ENCODE peak calls at places on chromosomes 16 and 17, in seven cellular contexts. R, W, B, E, I, C and J are unnamed samples. For H3K4me1, the result is how much of the 10 kb centered on the place peaks cover.

GRCh38 chr16:2897110-2897509 is 14.1 kb downstream of the FLYWCH2 start:
- DNase-seq in R (no peak), W (no peak), B (no peak), E (no peak), I (peak), C (no peak), J (no peak)

GRCh38 chr16:17194190-17194780 is 276.5 kb downstream of the XYLT1 start:
- DNase-seq in R (no peak), W (peak), B (peak), E (no peak), I (peak), C (peak), J (no peak)

GRCh38 chr17:40993856-40994255 is at the start of gene KRTAP3-3:
- DNase-seq in R (no peak), W (no peak), B (no peak), E (no peak), I (no peak), C (no peak), J (no peak)

GRCh38 chr17:42399948-42400843 is 12.0 kb upstream of the STAT3 start:
- DNase-seq in R (no peak), W (no peak), B (no peak), E (no peak), I (no peak), C (no peak), J (peak)

GRCh38 chr17:17084317-17084835 is 42.1 kb downstream of the MPRIP start:
- DNase-seq in R (no peak), W (no peak), B (no peak), E (no peak), I (no peak), C (no peak), J (peak)

GRCh38 chr17:45371414-45372324 is 54.8 kb upstream of the MAP3K14 start:
- DNase-seq in R (peak), W (peak), B (peak), E (peak), I (peak), C (peak), J (peak)

GRCh38 chr17:27762527-27763305 is 37.6 kb downstream of the NOS2 start:
- DNase-seq in R (peak), W (no peak), B (no peak), E (no peak), I (peak), C (no peak), J (no peak)

GRCh38 chr16:69309316-69309715 is 1.8 kb upstream of the VPS4A start:
- DNase-seq in R (peak), W (no peak), B (no peak), E (no peak), I (no peak), C (no peak), J (no peak)

GRCh38 chr17:27985736-27986394 is 56.6 kb upstream of the NLK start:
- DNase-seq in R (peak), W (no peak), B (no peak), E (no peak), I (no peak), C (no peak), J (no peak)

GRCh38 chr17:68627956-68628355 is 26.8 kb upstream of the FAM20A start:
- DNase-seq in R (no peak), W (peak), B (peak), E (no peak), I (no peak), C (no peak), J (no peak)

GRCh38 chr16:79286646-79287423 is 313.7 kb downstream of the MAF start:
- DNase-seq in R (no peak), W (no peak), B (peak), E (no peak), I (no peak), C (peak), J (peak)

GRCh38 chr16:77775911-77776909 is 12.2 kb upstream of the VAT1L start:
- DNase-seq in R (no peak), W (no peak), B (no peak), E (no peak), I (peak), C (no peak), J (peak)

GRCh38 chr17:43814714-43815113 is 18.2 kb downstream of the MPP3 start:
- DNase-seq in R (peak), W (no peak), B (no peak), E (no peak), I (peak), C (no peak), J (no peak)

GRCh38 chr16:85859818-85860125 is 39.2 kb upstream of the IRF8 start:
- DNase-seq in R (no peak), W (no peak), B (no peak), E (no peak), I (no peak), C (no peak), J (no peak)
- TF ChIP-seq POLR2A in R (no peak), W (no peak), B (no peak), E (no peak), I (no peak), C (no peak), J (no peak)

GRCh38 chr17:37818689-37819088 is 73.8 kb upstream of the HNF1B start:
- DNase-seq in R (no peak), W (no peak), B (peak), E (no peak), I (peak), C (peak), J (peak)

GRCh38 chr17:37820313-37821024 is 75.6 kb upstream of the HNF1B start:
- DNase-seq in R (no peak), W (no peak), B (no peak), E (no peak), I (no peak), C (no peak), J (no peak)

GRCh38 chr17:37824534-37825485 is 80.0 kb upstream of the HNF1B start:
- DNase-seq in R (peak), W (no peak), B (no peak), E (no peak), I (peak), C (no peak), J (peak)

GRCh38 chr17:37816951-37817350 is 72.1 kb upstream of the HNF1B start:
- DNase-seq in R (no peak), W (no peak), B (no peak), E (no peak), I (peak), C (peak), J (no peak)

DNA sequence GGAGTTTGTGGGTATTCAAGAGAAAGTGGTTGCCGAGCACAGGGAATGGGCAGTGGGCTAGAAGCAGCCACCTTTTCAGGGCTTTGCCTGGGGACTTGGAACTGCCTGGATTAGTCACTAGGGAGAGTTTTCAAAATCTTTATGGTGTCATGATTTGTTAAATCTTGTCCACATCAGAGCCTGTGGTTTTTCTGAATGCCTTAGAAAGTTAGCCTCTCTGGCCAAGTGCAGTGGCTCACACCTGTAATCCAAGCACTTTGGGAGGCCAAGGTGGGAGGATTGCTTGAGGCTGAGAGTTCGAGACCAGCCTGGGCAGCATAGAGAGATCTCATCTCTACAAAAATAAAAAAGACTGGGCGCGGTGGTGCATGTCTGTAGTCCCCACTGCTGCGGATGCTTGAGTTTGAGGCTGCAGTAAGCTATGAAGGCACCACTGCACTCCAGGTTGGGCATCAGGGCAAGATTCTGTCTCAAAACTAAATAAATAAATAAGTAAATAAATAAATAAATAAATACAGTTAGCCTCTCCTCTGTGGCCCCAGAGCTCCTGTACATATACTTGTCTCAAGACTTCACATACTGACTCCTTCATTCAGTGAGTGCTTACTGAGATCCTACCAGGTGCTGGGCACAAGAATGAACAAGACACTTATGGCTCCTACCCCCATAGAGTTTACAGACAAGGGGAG is 76.3 kb upstream of the HNF1B start:
- DNase-seq in R (no peak), W (no peak), B (no peak), E (no peak), I (peak), C (no peak), J (no peak)
- H3K4me1 ChIP-seq in R (under half), W (under half), B (under half), E (under half), I (under half), C (under half), J (under half)

GRCh38 chr17:76080207-76080933 is 1.4 kb downstream of the ZACN start:
- DNase-seq in R (no peak), W (no peak), B (no peak), E (no peak), I (no peak), C (no peak), J (no peak)

GRCh38 chr17:76079577-76080206 is 710 bp downstream of the ZACN start:
- DNase-seq in R (no peak), W (no peak), B (no peak), E (no peak), I (no peak), C (no peak), J (no peak)

GRCh38 chr17:76077582-76078110 is 1.3 kb upstream of the ZACN start:
- DNase-seq in R (no peak), W (no peak), B (no peak), E (no peak), I (no peak), C (no peak), J (no peak)

GRCh38 chr17:76080934-76081287 is 1.9 kb downstream of the ZACN start:
- DNase-seq in R (no peak), W (no peak), B (no peak), E (no peak), I (no peak), C (no peak), J (no peak)

DNA sequence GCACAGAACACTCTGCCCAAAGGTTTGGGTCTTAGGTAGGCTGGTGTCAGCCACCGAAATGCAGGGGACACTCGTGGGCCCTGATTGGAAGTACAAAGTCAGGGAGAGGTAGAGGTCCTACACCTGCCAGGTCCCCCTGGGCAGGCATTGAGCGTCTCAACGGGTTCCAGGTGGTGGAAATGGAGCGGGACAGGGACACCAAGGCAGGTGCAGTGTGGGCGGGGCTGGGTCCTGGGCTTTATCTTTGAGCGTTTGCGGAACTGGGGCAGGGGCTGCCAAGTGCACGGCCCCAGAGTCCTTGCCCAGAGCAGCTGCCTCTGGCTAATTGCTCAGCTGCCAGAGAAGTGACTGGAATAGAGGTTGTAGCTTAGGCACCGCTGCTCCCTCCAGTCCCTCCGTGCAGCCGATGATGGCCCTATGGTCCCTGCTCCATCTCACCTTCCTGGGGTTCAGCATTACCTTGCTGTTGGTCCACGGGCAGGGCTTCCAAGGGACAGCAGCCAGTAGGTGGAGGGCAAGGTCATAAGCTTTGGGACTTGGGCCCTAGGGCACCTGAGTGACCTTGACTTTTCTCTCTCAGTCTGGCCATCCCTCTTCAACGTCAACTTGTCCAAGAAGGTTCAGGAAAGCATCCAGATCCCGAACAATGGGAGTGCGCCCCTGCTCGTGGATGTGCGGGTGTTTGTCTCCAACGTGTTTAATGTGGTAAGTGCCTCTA is at the start of gene ZACN:
- DNase-seq in R (no peak), W (no peak), B (no peak), E (no peak), I (no peak), C (no peak), J (no peak)
- TF ChIP-seq POLR2A in R (no peak), W (no peak), B (no peak), E (no peak), I (no peak), C (no peak), J (no peak)

GRCh38 chr17:66564992-66565465 is 262.6 kb downstream of the PRKCA start:
- DNase-seq in R (no peak), W (no peak), B (no peak), E (no peak), I (peak), C (no peak), J (no peak)
- H3K4me1 ChIP-seq in R (under half), W (under half), B (under half), E (under half), I (under half), C (under half), J (under half)

GRCh38 chr16:30417447-30418349 is 10.3 kb downstream of the ZNF771 start:
- DNase-seq in R (peak), W (peak), B (peak), E (no peak), I (peak), C (peak), J (peak)
- TF ChIP-seq POLR2A in R (peak), W (no peak), B (peak), E (no peak), I (no peak), C (peak), J (peak)

GRCh38 chr16:31402687-31403086 is 9.6 kb downstream of the ITGAD start:
- DNase-seq in R (no peak), W (no peak), B (no peak), E (no peak), I (no peak), C (no peak), J (no peak)
- H3K4me1 ChIP-seq in R (under half), W (under half), B (under half), E (under half), I (under half), C (under half), J (under half)

GRCh38 chr16:50153648-50154368 is 702 bp downstream of the TENT4B start:
- DNase-seq in R (peak), W (peak), B (no peak), E (no peak), I (no peak), C (peak), J (peak)

GRCh38 chr16:50154369-50154947 is 1.4 kb downstream of the TENT4B start:
- DNase-seq in R (peak), W (no peak), B (peak), E (no peak), I (no peak), C (no peak), J (no peak)

GRCh38 chr16:50151744-50152143 is 1.4 kb upstream of the TENT4B start:
- DNase-seq in R (no peak), W (no peak), B (no peak), E (no peak), I (no peak), C (no peak), J (no peak)

GRCh38 chr16:50152386-50152806 is 710 bp upstream of the TENT4B start:
- DNase-seq in R (no peak), W (peak), B (peak), E (no peak), I (no peak), C (peak), J (peak)

GRCh38 chr16:50152807-50153647 is at the start of gene TENT4B:
- DNase-seq in R (peak), W (peak), B (peak), E (no peak), I (peak), C (peak), J (peak)
- TF ChIP-seq POLR2A in R (peak), W (peak), B (peak), E (no peak), I (peak), C (peak), J (peak)

GRCh38 chr16:50955311-50955710 is 195.8 kb downstream of the SALL1 start:
- DNase-seq in R (no peak), W (no peak), B (no peak), E (no peak), I (no peak), C (no peak), J (no peak)
- H3K4me1 ChIP-seq in R (under half), W (under half), B (under half), E (under half), I (under half), C (under half), J (under half)

DNA sequence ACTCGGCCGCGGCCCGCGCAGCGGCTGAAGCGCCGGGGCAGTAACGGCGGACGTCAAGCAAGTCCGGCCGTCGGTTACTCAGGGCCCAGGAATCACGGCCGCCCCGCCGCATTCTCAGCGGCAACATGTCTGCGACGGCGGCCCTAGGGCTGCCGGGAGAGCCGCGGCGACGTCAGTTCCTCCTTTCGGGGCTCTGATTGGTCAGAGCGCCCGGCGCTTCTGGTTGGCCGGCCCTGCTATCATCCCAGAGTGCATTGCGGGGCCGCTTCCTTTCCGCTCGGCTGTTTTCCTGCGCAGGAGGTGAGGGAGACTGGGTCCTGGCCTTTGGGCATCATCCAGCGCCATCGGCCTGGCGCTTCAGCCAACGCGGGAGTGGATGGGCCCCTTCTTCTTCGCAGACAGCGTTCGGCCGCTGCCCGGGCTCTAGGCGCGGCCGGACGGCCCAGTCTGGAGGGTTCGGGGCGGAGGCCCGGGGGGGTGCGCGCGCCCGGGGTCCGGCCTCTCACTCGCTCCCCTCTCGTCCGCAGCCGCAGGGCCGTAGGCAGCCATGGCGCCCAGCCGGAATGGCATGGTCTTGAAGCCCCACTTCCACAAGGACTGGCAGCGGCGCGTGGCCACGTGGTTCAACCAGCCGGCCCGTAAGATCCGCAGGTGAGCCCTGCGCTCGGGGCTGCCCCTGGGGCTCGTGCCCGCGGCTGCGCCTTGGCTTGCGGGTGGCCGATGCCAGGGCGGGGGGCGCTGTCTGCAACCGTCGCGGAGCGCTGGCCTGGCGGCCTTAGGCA is at the start of gene RPL13:
- DNase-seq in R (peak), W (peak), B (peak), E (no peak), I (peak), C (peak), J (peak)
- TF ChIP-seq POLR2A in R (peak), W (peak), B (peak), E (peak), I (peak), C (peak), J (peak)